ENCODE peak calls at places on chromosome 4, in four cellular contexts. K is activated gamma-delta T cell; B is activated CD8-positive, alpha-beta T cell treated with anti-CD3 and anti-CD28 coated beads, Interleukin-2, amount 10 ng/mL, durations not matched to agents 7 days and 5 days; X is AG04449. F is an unnamed sample.

GRCh38 chr4:164136181-164136616 is 617.7 kb upstream of the SMIM31 start:
- DNase-seq in B (no peak), K (no peak), X (no peak), F (no peak)

GRCh38 chr4:8228319-8229250 is 29.5 kb downstream of the SH3TC1 start:
- DNase-seq in K (no peak), X (peak; percentile 16), B (peak; percentile 67), F (peak; percentile 32)

GRCh38 chr4:173509031-173510001 is 20.7 kb downstream of the HAND2 start:
- DNase-seq in B (no peak), X (no peak), K (peak; percentile 12), F (no peak)

GRCh38 chr4:11598591-11598990 is 169.9 kb upstream of the HS3ST1 start:
- DNase-seq in K (no peak), X (no peak), B (no peak), F (no peak)

GRCh38 chr4:159142254-159142653 is 39.4 kb downstream of the RAPGEF2 start:
- DNase-seq in K (no peak), X (no peak), B (no peak), F (no peak)

GRCh38 chr4:126028871-126029270 is 714.1 kb downstream of the FAT4 start:
- DNase-seq in K (no peak), X (no peak), B (no peak), F (no peak)

GRCh38 chr4:42892413-42892812 is at the start of gene GRXCR1:
- DNase-seq in X (no peak), K (no peak), B (no peak), F (no peak)

GRCh38 chr4:98446499-98447375 is 185.6 kb downstream of the RAP1GDS1 start:
- DNase-seq in K (peak; percentile 27), B (peak; percentile 85), X (no peak), F (peak; percentile 36)

F was measured in GDM1.